ENCODE peak calls at places on chromosomes 11 and 22, in six cellular contexts. Q is K562, E is GM12878, X is SK-N-SH, L is H1, M is HepG2. A is an unnamed sample.

GRCh38 chr11:32960553-32961164 is 55.0 kb upstream of the DEPDC7 start:
- DNase-seq in Q (peak; percentile 6), E (peak; percentile 21), X (peak; percentile 30), L (no peak), M (peak; percentile 52), A (peak; percentile 12)

GRCh38 chr22:39800790-39801540 is 92.6 kb downstream of the ENTHD1 start:
- DNase-seq in Q (peak; percentile 17), E (no peak), X (peak; percentile 18), L (no peak), M (no peak), A (no peak)

GRCh38 chr11:89220684-89221339 is 43.1 kb downstream of the TYR start:
- DNase-seq in Q (no peak), E (no peak), X (no peak), L (no peak), M (no peak), A (no peak)

GRCh38 chr11:70738661-70739060 is 340.3 kb downstream of the CTTN start:
- DNase-seq in Q (no peak), E (no peak), X (no peak), L (no peak), M (no peak), A (no peak)

GRCh38 chr11:62770778-62771143 is 435 bp upstream of the TAF6L start:
- DNase-seq in Q (no peak), E (no peak), X (peak; percentile 41), L (peak; percentile 65), M (peak; percentile 24), A (no peak)

GRCh38 chr11:118442903-118443589 is 6.8 kb downstream of the KMT2A start:
- DNase-seq in Q (no peak), E (no peak), X (no peak), L (no peak), M (no peak), A (no peak)

GRCh38 chr11:13016415-13016814 is 7.3 kb downstream of the RASSF10 start:
- DNase-seq in Q (no peak), E (no peak), X (no peak), L (no peak), M (no peak), A (no peak)

GRCh38 chr11:64358907-64359711 is at the start of gene RPS6KA4:
- DNase-seq in Q (peak; percentile 88), E (no peak), X (peak; percentile 95), L (peak; percentile 75), M (no peak), A (no peak)

GRCh38 chr11:96314326-96315050 is 28.5 kb downstream of the MAML2 start:
- DNase-seq in Q (no peak), E (no peak), X (no peak), L (no peak), M (no peak), A (no peak)

GRCh38 chr11:118687906-118688305 is 8.5 kb upstream of the TREH start:
- DNase-seq in Q (no peak), E (no peak), X (no peak), L (no peak), M (no peak), A (no peak)

DNA sequence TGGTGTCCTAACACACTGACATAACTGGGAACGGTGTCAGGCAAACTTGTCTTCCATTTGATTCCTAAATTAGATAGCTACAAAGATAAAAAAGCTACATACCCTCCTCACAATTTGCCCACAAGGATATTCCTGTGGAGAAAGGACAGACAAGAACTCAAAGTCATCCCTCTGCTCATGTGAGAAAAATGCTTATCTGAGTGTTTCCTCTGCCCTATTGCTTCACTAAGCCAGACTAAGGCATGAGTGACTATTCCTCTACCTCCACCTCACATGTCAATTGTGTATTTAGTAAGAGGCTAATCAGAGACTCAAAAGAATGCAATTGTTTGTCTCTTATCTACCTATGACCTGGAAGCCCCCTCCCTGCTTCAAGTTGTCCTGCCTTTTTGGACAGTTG is 247.7 kb downstream of the DDX10 start:
- DNase-seq in Q (no peak), E (no peak), X (no peak), L (no peak), M (peak; percentile 18), A (no peak)
- TF ChIP-seq GABPA in Q (no peak), E (no peak), X (no peak), L (no peak), M (no peak), A (no peak)

GRCh38 chr22:29578462-29578861 is 2.5 kb downstream of the NIPSNAP1 start:
- DNase-seq in Q (no peak), E (no peak), X (no peak), L (no peak), M (no peak), A (no peak)

GRCh38 chr22:29570456-29570855 is 10.5 kb downstream of the NIPSNAP1 start:
- DNase-seq in Q (no peak), E (no peak), X (no peak), L (no peak), M (no peak), A (no peak)

GRCh38 chr22:29580200-29580810 is 608 bp downstream of the NIPSNAP1 start:
- DNase-seq in Q (no peak), E (no peak), X (peak; percentile 62), L (peak; percentile 63), M (peak; percentile 92), A (no peak)

GRCh38 chr22:29570912-29571549 is 9.9 kb downstream of the NIPSNAP1 start:
- DNase-seq in Q (no peak), E (no peak), X (no peak), L (no peak), M (peak; percentile 66), A (no peak)

DNA sequence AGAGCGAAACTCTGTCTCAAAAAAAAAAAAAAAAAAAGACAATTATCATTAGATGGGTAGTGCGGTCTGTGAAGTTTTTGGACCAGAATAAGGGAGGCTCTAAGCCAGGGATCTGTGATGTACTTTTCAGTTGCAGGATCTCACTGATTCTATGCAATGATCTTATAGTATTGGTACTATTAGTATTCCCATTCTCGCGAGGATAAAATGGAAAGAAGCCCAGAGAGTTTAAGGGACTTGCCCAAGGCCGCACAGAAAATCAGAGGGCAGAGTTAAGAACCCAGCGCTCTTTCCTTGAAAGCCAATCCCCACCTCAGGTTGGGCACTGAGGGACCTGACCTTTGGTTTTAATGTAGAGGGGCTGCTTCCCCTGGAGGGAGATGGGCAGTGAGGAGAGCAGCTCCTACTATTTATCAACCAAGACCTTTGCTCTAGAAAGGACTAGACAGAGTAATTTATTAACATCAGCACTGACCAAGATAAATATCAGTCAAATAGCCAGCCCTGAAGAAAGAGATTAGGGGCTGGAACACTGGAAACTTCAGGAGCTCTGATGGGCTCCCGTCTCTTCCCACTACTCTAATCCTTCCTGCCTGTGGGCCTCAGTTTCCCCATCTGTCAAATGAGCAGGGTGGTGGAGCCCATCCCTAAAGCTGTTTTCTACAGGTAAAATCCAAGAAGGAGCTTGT is 6.0 kb downstream of the NIPSNAP1 start:
- DNase-seq in Q (no peak), E (no peak), X (no peak), L (no peak), M (peak; percentile 81), A (no peak)
- TF ChIP-seq GABPA in Q (no peak), E (no peak), X (no peak), L (no peak), M (peak; percentile 16), A (no peak)

DNA sequence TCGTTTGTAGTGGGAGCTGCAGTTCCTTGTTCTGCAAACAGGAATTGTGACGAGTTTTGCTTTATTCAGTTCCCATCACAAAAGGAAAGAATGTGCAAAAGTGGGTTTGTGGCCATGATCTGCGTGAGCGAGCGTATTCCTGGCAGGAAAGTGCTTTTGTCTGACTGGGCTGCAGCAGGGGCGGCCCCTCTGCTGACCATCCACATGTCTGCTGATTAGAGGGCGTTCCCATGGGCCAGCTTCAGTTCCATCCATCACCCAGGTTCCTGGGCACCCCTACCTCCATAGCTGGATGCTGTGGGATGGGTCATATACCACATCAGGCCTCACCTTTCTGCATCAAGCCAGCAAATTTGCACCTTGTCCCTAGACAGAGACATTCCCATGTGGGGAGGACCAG is 28.9 kb upstream of the GAL start:
- DNase-seq in Q (no peak), E (no peak), X (no peak), L (no peak), M (no peak), A (no peak)
- TF ChIP-seq GABPA in Q (no peak), E (no peak), X (no peak), L (no peak), M (no peak), A (no peak)

GRCh38 chr11:17416492-17416891 is 28.0 kb upstream of the KCNJ11 start:
- DNase-seq in Q (no peak), E (no peak), X (no peak), L (no peak), M (no peak), A (no peak)
- TF ChIP-seq GABPA in Q (no peak), E (no peak), X (no peak), L (no peak), M (no peak), A (no peak)

GRCh38 chr22:49646876-49647275 is 180.8 kb downstream of the BRD1 start:
- DNase-seq in Q (no peak), E (no peak), X (no peak), L (no peak), M (no peak), A (no peak)
- TF ChIP-seq GABPA in Q (no peak), E (no peak), X (no peak), L (no peak), M (no peak), A (no peak)

GRCh38 chr11:77487790-77488189 is 13.9 kb upstream of the PAK1 start:
- DNase-seq in Q (no peak), E (no peak), X (no peak), L (peak; percentile 28), M (no peak), A (no peak)
- TF ChIP-seq GABPA in Q (no peak), E (no peak), X (no peak), L (no peak), M (no peak), A (no peak)

GRCh38 chr11:15842345-15842744 is 514.0 kb downstream of the SOX6 start:
- DNase-seq in Q (no peak), E (no peak), X (no peak), L (no peak), M (no peak), A (no peak)

GRCh38 chr11:15845261-15845660 is 511.1 kb downstream of the SOX6 start:
- DNase-seq in Q (no peak), E (no peak), X (no peak), L (no peak), M (no peak), A (no peak)

GRCh38 chr11:15841898-15842297 is 514.4 kb downstream of the SOX6 start:
- DNase-seq in Q (no peak), E (no peak), X (peak; percentile 17), L (no peak), M (no peak), A (no peak)

GRCh38 chr11:15839061-15839460 is 517.3 kb downstream of the SOX6 start:
- DNase-seq in Q (no peak), E (no peak), X (peak; percentile 46), L (no peak), M (no peak), A (no peak)

DNA sequence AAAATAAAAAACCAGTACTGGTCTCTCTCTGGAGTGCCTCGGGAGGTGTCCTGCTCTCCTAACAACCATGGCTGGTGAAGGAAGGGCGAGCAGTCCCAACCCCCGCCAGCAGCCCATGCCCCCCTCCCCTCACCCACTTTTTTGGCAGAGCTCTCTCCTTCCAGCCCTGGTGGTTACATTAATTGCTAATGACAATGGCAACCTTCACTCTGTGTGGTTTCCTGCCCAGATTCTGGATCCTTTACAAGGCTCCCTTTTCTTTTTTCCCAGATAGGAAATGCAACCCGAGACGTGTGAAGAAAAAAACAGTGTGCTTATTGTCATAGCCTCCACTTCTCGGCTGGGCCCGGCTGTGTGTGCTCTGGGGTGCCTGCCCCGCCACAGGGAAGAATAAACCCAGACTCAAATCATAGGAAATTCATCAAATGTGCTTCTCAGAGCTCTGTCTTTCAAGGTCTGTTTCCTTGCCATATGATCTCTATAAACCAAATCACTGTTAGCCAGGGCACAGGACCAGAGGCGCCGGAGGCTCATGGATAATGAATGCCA is 513.0 kb downstream of the SOX6 start:
- DNase-seq in Q (no peak), E (no peak), X (peak; percentile 60), L (no peak), M (no peak), A (no peak)
- TF ChIP-seq GABPA in Q (no peak), E (no peak), X (no peak), L (no peak), M (no peak), A (no peak)